ENCODE peak calls at places on chromosomes 13 and 19, in ten cellular contexts. Q is nephron progenitor cell; C is RWPE1; K is tibial nerve; U is mucosa of descending colon; I is activated CD4-positive, alpha-beta T cell treated with anti-CD3 and anti-CD28 coated beads for 1 hour; X is GM23338; S is HT1080; T is H1; Y is AG04450. V is an unnamed sample.
A peak's percentile ranks its signal among the peaks of the same experiment; 100 is the strongest.

GRCh38 chr19:16370671-16371391 is 46.2 kb downstream of the KLF2 start:
- DNase-seq in Q (no peak), C (no peak), K (no peak), U (no peak), I (no peak), X (no peak), S (no peak), T (no peak), Y (no peak), V (no peak)

GRCh38 chr19:1354496-1355257 is 29.0 kb upstream of the NDUFS7 start:
- DNase-seq in Q (peak; percentile 91), C (peak; percentile 94), K (peak; percentile 83), U (peak; percentile 96), I (peak; percentile 75), X (peak; percentile 91), S (peak; percentile 83), T (peak; percentile 82), Y (peak; percentile 45), V (peak; percentile 100)

GRCh38 chr13:43132228-43132627 is 108.8 kb downstream of the DNAJC15 start:
- DNase-seq in Q (no peak), C (peak; percentile 75), K (no peak), U (no peak), I (no peak), X (peak; percentile 87), S (peak; percentile 56), T (peak; percentile 27), Y (no peak), V (peak; percentile 74)

GRCh38 chr19:21566073-21566472 is 60.7 kb downstream of the ZNF429 start:
- DNase-seq in Q (no peak), C (peak; percentile 46), K (no peak), U (no peak), I (no peak), X (no peak), S (no peak), T (no peak), Y (no peak), V (no peak)

GRCh38 chr13:98068511-98068910 is 74.4 kb upstream of the FARP1 start:
- DNase-seq in Q (no peak), C (peak; percentile 59), K (no peak), U (no peak), I (no peak), X (no peak), S (no peak), T (no peak), Y (no peak), V (peak; percentile 57)

GRCh38 chr13:46662690-46663089 is 109.7 kb downstream of the LRCH1 start:
- DNase-seq in Q (no peak), C (no peak), K (no peak), U (no peak), I (no peak), X (no peak), S (no peak), T (no peak), Y (no peak), V (no peak)

GRCh38 chr19:49635530-49636229 is 4.3 kb downstream of the RRAS start:
- DNase-seq in Q (no peak), C (no peak), K (no peak), U (no peak), I (no peak), X (peak; percentile 38), S (no peak), T (no peak), Y (no peak), V (no peak)

GRCh38 chr13:28505543-28506135 is 10.7 kb upstream of the FLT1 start:
- DNase-seq in Q (no peak), C (no peak), K (no peak), U (no peak), I (no peak), X (no peak), S (no peak), T (no peak), Y (no peak), V (no peak)

GRCh38 chr19:3192228-3192635 is 6.5 kb downstream of the NCLN start:
- DNase-seq in Q (no peak), C (no peak), K (no peak), U (no peak), I (no peak), X (no peak), S (no peak), T (no peak), Y (no peak), V (no peak)

GRCh38 chr13:45833242-45833641 is 18.3 kb downstream of the SIAH3 start:
- DNase-seq in Q (no peak), C (no peak), K (no peak), U (no peak), I (no peak), X (no peak), S (no peak), T (no peak), Y (no peak), V (no peak)

GRCh38 chr13:43848250-43848649 is 31.3 kb downstream of the CCDC122 start:
- DNase-seq in Q (no peak), C (peak; percentile 13), K (no peak), U (no peak), I (no peak), X (no peak), S (peak; percentile 72), T (no peak), Y (peak; percentile 21), V (no peak)

GRCh38 chr19:57512845-57513244 is 13.1 kb downstream of the ZNF773 start:
- DNase-seq in Q (peak; percentile 21), C (no peak), K (no peak), U (no peak), I (no peak), X (peak; percentile 16), S (no peak), T (no peak), Y (no peak), V (no peak)

GRCh38 chr13:72255908-72256307 is 388.9 kb upstream of the DACH1 start:
- DNase-seq in Q (peak; percentile 31), C (peak; percentile 26), K (no peak), U (peak; percentile 36), I (no peak), X (peak; percentile 82), S (peak; percentile 61), T (peak; percentile 34), Y (no peak), V (peak; percentile 42)

GRCh38 chr19:50331187-50332013 is 2.2 kb upstream of the KCNC3 start:
- DNase-seq in Q (peak; percentile 29), C (no peak), K (no peak), U (no peak), I (no peak), X (peak; percentile 94), S (no peak), T (no peak), Y (no peak), V (no peak)

GRCh38 chr19:39937094-39937493 is 2.7 kb upstream of the FCGBP start:
- DNase-seq in Q (no peak), C (no peak), K (no peak), U (no peak), I (peak; percentile 21), X (no peak), S (no peak), T (no peak), Y (no peak), V (no peak)

GRCh38 chr13:113211774-113212173 is 2.4 kb downstream of the CUL4A start:
- DNase-seq in Q (peak; percentile 37), C (no peak), K (no peak), U (no peak), I (no peak), X (peak; percentile 78), S (peak; percentile 23), T (no peak), Y (no peak), V (no peak)

GRCh38 chr13:48726711-48727110 is 73.0 kb downstream of the CYSLTR2 start:
- DNase-seq in Q (no peak), C (no peak), K (no peak), U (no peak), I (no peak), X (no peak), S (no peak), T (no peak), Y (no peak), V (no peak)

GRCh38 chr13:48890386-48890785 is 85.3 kb upstream of the FNDC3A start:
- DNase-seq in Q (no peak), C (no peak), K (no peak), U (no peak), I (no peak), X (no peak), S (no peak), T (no peak), Y (no peak), V (no peak)

GRCh38 chr19:23286477-23286876 is 36.3 kb upstream of the ZNF724 start:
- DNase-seq in Q (no peak), C (no peak), K (no peak), U (no peak), I (no peak), X (peak; percentile 79), S (no peak), T (no peak), Y (no peak), V (peak; percentile 24)

GRCh38 chr13:48066310-48066989 is 28.5 kb downstream of the MED4 start:
- DNase-seq in Q (no peak), C (peak; percentile 67), K (no peak), U (no peak), I (no peak), X (no peak), S (peak; percentile 78), T (no peak), Y (no peak), V (no peak)

GRCh38 chr19:2315818-2316353 is 7.9 kb upstream of the LINGO3 start:
- DNase-seq in Q (peak; percentile 78), C (no peak), K (peak; percentile 33), U (peak; percentile 75), I (no peak), X (peak; percentile 86), S (peak; percentile 62), T (no peak), Y (no peak), V (peak; percentile 75)

GRCh38 chr13:73220966-73221720 is 162.3 kb downstream of the KLF5 start:
- DNase-seq in Q (no peak), C (no peak), K (no peak), U (peak; percentile 55), I (no peak), X (no peak), S (peak; percentile 30), T (no peak), Y (no peak), V (no peak)

GRCh38 chr13:107650081-107650701 is 565.1 kb downstream of the LIG4 start:
- DNase-seq in Q (peak; percentile 76), C (peak; percentile 3), K (peak; percentile 15), U (peak; percentile 47), I (no peak), X (peak; percentile 83), S (peak; percentile 59), T (peak; percentile 47), Y (no peak), V (peak; percentile 64)

V was measured in iPS-NIHi11.